ENCODE peak calls at places on chromosomes 2 and 18, in four cellular contexts. R, I, K and B are unnamed samples.
A peak's percentile ranks its signal among the peaks of the same experiment; 100 is the strongest.

GRCh38 chr18:78906066-78906465 is 73.6 kb upstream of the SALL3 start:
- DNase-seq in R (no peak), I (peak; percentile 55), K (no peak), B (no peak)

GRCh38 chr18:36191286-36191685 is 4.0 kb downstream of the MOCOS start:
- DNase-seq in I (no peak), K (no peak), R (no peak), B (no peak)

GRCh38 chr2:73700661-73701447 is 36.3 kb downstream of the TPRKB start:
- DNase-seq in R (no peak), I (no peak), K (no peak), B (no peak)

GRCh38 chr2:105643405-105644173 is 101.1 kb upstream of the NCK2 start:
- DNase-seq in R (no peak), K (no peak), I (no peak), B (no peak)

GRCh38 chr2:12594590-12594989 is 122.1 kb upstream of the TRIB2 start:
- DNase-seq in I (no peak), K (no peak), R (no peak), B (no peak)

GRCh38 chr2:238638100-238638981 is 209.5 kb upstream of the TWIST2 start:
- DNase-seq in K (no peak), I (no peak), R (no peak), B (no peak)

GRCh38 chr2:74548919-74549684 is 4.6 kb downstream of the LOXL3 start:
- DNase-seq in I (peak; percentile 88), R (no peak), K (no peak), B (peak; percentile 83)

GRCh38 chr2:191202881-191203397 is 42.3 kb upstream of the MYO1B start:
- DNase-seq in R (no peak), I (no peak), K (no peak), B (peak; percentile 74)

GRCh38 chr18:8797206-8797605 is 91.8 kb downstream of the MTCL1 start:
- DNase-seq in I (no peak), R (no peak), K (no peak), B (no peak)

GRCh38 chr2:189149981-189150380 is 29.6 kb downstream of the COL5A2 start:
- DNase-seq in R (no peak), K (peak; percentile 57), I (no peak), B (no peak)

GRCh38 chr2:190415251-190415650 is 7.1 kb downstream of the MFSD6 start:
- DNase-seq in I (no peak), K (no peak), R (no peak), B (no peak)

GRCh38 chr18:22018366-22018765 is 151.0 kb upstream of the GATA6 start:
- DNase-seq in K (no peak), R (no peak), I (no peak), B (no peak)

GRCh38 chr2:189527812-189528591 is 52.6 kb downstream of the SLC40A1 start:
- DNase-seq in K (no peak), I (no peak), R (no peak), B (no peak)

GRCh38 chr2:45874324-45874723 is 222.8 kb downstream of the PRKCE start:
- DNase-seq in R (no peak), I (no peak), K (no peak), B (peak; percentile 87)

GRCh38 chr2:240463866-240464481 is 28.5 kb downstream of the GPC1 start:
- DNase-seq in R (no peak), K (no peak), I (no peak), B (peak; percentile 60)

GRCh38 chr2:16381511-16381910 is 284.1 kb downstream of the CYRIA start:
- DNase-seq in R (no peak), I (no peak), K (no peak), B (no peak)

GRCh38 chr2:71995067-71995665 is 152.5 kb downstream of the CYP26B1 start:
- DNase-seq in I (no peak), K (no peak), R (no peak), B (no peak)

GRCh38 chr2:5236308-5236707 is 455.9 kb upstream of the SOX11 start:
- DNase-seq in I (no peak), K (no peak), R (no peak), B (no peak)

GRCh38 chr2:165357758-165358157 is 111.7 kb upstream of the CSRNP3 start:
- DNase-seq in R (no peak), I (no peak), K (peak; percentile 41), B (no peak)

GRCh38 chr18:60982296-60982695 is 350.9 kb upstream of the CDH20 start:
- DNase-seq in R (no peak), I (no peak), K (no peak), B (no peak)

GRCh38 chr2:169828141-169828811 is 1.0 kb downstream of the UBR3 start:
- DNase-seq in I (no peak), K (no peak), R (peak; percentile 21), B (peak; percentile 71)

GRCh38 chr2:149692837-149693518 is 105.4 kb upstream of the MMADHC start:
- DNase-seq in K (no peak), R (no peak), I (no peak), B (no peak)

GRCh38 chr2:163775304-163775703 is 39.5 kb upstream of the FIGN start:
- DNase-seq in K (no peak), R (no peak), I (no peak), B (no peak)

GRCh38 chr2:70460333-70460732 is 93.3 kb downstream of the TGFA start:
- DNase-seq in R (peak; percentile 25), I (no peak), K (no peak), B (no peak)

GRCh38 chr2:205706769-205707375 is 24.6 kb downstream of the NRP2 start:
- DNase-seq in I (no peak), R (no peak), K (peak; percentile 75), B (peak; percentile 94)

GRCh38 chr2:20378891-20379519 is 28.4 kb upstream of the PUM2 start:
- DNase-seq in K (peak; percentile 51), R (peak; percentile 46), I (peak; percentile 82), B (peak; percentile 96)

GRCh38 chr2:54262015-54262765 is 6.2 kb upstream of the TSPYL6 start:
- DNase-seq in R (no peak), K (no peak), I (no peak), B (no peak)

GRCh38 chr18:59918320-59918755 is 18.5 kb downstream of the PMAIP1 start:
- DNase-seq in I (peak; percentile 78), R (no peak), K (peak; percentile 52), B (peak; percentile 72)